ENCODE peak calls at places on chromosomes 3 and 15, in five cellular contexts. A is AG10803, H is HL-60, I is GM23338, S is AG09309. G is an unnamed sample.

GRCh38 chr15:68209735-68210408 is 4.7 kb upstream of the CALML4 start:
- DNase-seq in I (no peak), H (no peak), S (no peak), A (no peak), G (peak)

GRCh38 chr3:52084954-52085730 is 28.8 kb upstream of the DUSP7 start:
- DNase-seq in A (no peak), I (peak), H (no peak), S (no peak), G (no peak)

GRCh38 chr15:48076454-48076853 is 44.3 kb upstream of the SLC24A5 start:
- DNase-seq in A (no peak), I (no peak), H (no peak), S (no peak), G (no peak)

GRCh38 chr3:152148579-152148978 is 120.2 kb upstream of the MBNL1 start:
- DNase-seq in I (peak), A (no peak), H (no peak), S (no peak), G (no peak)

GRCh38 chr3:89116486-89116885 is 9.1 kb downstream of the EPHA3 start:
- DNase-seq in S (no peak), I (no peak), H (no peak), A (peak), G (no peak)

GRCh38 chr15:67826717-67827560 is 1.6 kb downstream of the SKOR1 start:
- DNase-seq in H (no peak), S (no peak), A (no peak), I (peak), G (no peak)

GRCh38 chr15:63509933-63510547 is 5.6 kb downstream of the USP3 start:
- DNase-seq in I (no peak), S (no peak), H (no peak), A (peak), G (no peak)

GRCh38 chr3:196792771-196793170 is 53.1 kb downstream of the PAK2 start:
- DNase-seq in H (no peak), I (no peak), S (no peak), A (peak), G (no peak)

GRCh38 chr3:9792405-9793160 is at the start of the genes ARPC4 and TADA3:
- DNase-seq in A (peak), H (peak), S (peak), I (peak), G (peak)

GRCh38 chr15:96889734-96890480 is 559.4 kb downstream of the NR2F2 start:
- DNase-seq in S (no peak), I (no peak), H (no peak), A (no peak), G (no peak)

GRCh38 chr15:77748078-77749064 is 115.7 kb upstream of the LINGO1 start:
- DNase-seq in A (no peak), S (no peak), H (no peak), I (peak), G (no peak)

GRCh38 chr3:107670991-107671390 is 148.2 kb downstream of the BBX start:
- DNase-seq in H (no peak), S (no peak), A (peak), I (no peak), G (no peak)

GRCh38 chr3:10783360-10784346 is 32.4 kb upstream of the SLC6A11 start:
- DNase-seq in S (no peak), H (no peak), I (peak), A (peak), G (no peak)

GRCh38 chr15:80464952-80465645 is 60.9 kb downstream of the ARNT2 start:
- DNase-seq in A (no peak), H (no peak), S (no peak), I (no peak), G (no peak)

GRCh38 chr15:101059381-101060341 is 140.5 kb downstream of the LRRK1 start:
- DNase-seq in I (no peak), A (no peak), H (no peak), S (no peak), G (no peak)

GRCh38 chr15:69484837-69485236 is 32.2 kb downstream of the RPLP1 start:
- DNase-seq in S (no peak), A (no peak), I (no peak), H (no peak), G (no peak)

GRCh38 chr3:56782215-56782614 is 19.5 kb downstream of the ARHGEF3 start:
- DNase-seq in H (no peak), S (no peak), A (no peak), I (no peak), G (no peak)

DNA sequence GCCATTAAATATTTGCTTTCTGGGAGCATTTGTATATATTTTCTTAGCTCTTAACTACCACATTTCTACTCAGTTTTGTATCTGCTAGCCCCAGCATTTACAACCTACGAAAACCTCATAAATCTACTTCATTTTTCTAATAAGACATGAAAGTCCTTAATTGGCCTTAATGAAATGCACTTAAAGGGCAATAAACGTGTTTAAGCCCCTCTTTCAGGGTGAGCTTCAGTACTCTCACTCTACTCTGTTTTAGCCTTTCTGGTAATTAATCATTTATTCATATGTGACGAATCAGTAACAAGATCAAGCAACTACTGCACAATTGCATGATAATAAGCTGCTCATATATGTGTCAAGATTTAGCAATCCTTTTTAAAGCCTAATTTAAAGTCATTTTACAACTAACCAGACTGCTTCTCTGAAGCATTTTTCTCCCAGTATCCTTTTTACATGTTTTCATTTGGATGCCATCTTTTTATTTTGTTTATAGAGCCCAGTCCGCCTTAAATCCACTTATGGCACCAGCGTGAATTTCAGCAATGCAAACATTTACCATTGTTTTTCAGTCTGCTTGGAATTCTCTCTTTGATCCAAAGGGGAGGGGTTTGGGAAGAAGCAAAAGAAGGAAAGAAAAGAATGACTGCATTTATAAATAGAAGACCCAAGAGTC is 230.6 kb upstream of the TBC1D5 start:
- DNase-seq in H (no peak), S (no peak), A (no peak), I (no peak), G (no peak)
- TF ChIP-seq CTCF in H (no peak), S (no peak), A (no peak), I (no peak), G (no peak)

DNA sequence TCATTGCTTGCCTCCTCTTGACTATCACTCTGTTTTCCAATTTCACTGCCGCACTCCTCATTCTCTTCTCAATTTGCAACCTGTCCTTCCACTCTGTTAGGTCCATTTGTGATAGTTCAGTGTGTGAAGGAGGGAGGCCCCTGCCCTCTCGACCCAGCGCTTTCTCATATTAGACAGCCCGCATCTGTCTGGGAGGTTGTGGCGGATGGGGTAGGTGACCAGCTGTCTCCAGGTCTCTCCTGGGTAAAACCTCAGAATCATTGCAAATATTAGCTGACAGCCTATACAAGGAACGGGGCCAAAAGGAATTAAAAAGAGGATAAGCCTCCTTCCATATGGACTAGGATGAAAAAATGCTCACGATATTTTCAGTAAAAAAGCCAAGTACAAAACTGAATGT is 358.3 kb downstream of the SHQ1 start:
- DNase-seq in I (no peak), S (no peak), H (no peak), A (no peak), G (no peak)
- H3K4me3 ChIP-seq in I (no peak), S (no peak), H (no peak), A (no peak), G (no peak)

GRCh38 chr15:73015493-73015892 is 36.8 kb upstream of the NEO1 start:
- DNase-seq in A (no peak), I (peak), H (no peak), S (no peak), G (no peak)
- TF ChIP-seq CTCF in A (no peak), I (peak), H (no peak), S (no peak), G (peak)

GRCh38 chr3:185932213-185932612 is 5.6 kb downstream of the TRA2B start:
- DNase-seq in H (no peak), A (no peak), S (no peak), I (no peak), G (no peak)
- H3K4me3 ChIP-seq in H (peak), A (peak), S (no peak), I (peak), G (peak)

GRCh38 chr3:127848131-127849129 is 26.1 kb upstream of the MGLL start:
- DNase-seq in H (no peak), I (peak), A (peak), S (no peak), G (no peak)
- TF ChIP-seq CTCF in H (no peak), I (no peak), A (peak), S (no peak), G (no peak)

GRCh38 chr3:135865085-135865484 is 100.4 kb upstream of the PPP2R3A start:
- DNase-seq in S (no peak), H (no peak), I (no peak), A (peak), G (no peak)
- H3K4me3 ChIP-seq in S (no peak), H (no peak), I (no peak), A (no peak), G (no peak)

DNA sequence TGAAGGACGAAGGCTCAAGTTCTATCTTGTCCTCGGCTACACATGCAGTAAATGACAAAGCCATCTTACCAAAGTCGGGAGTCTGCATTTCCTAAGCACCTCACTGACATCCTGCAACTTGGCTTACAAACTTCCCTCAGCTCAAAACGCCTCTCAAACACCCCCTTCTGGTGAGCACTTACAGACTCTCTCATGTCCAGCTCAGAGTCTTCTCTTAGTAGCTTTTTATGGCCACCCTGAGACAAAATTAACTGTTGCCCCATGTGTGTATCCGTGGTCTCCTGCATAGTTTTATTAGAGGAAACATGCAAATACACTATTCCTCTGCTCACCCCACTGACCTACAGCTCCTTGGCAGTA is 819.7 kb downstream of the FHIT start:
- DNase-seq in A (peak), S (no peak), I (peak), H (no peak), G (no peak)
- TF ChIP-seq CTCF in A (peak), S (peak), I (peak), H (no peak), G (no peak)

DNA sequence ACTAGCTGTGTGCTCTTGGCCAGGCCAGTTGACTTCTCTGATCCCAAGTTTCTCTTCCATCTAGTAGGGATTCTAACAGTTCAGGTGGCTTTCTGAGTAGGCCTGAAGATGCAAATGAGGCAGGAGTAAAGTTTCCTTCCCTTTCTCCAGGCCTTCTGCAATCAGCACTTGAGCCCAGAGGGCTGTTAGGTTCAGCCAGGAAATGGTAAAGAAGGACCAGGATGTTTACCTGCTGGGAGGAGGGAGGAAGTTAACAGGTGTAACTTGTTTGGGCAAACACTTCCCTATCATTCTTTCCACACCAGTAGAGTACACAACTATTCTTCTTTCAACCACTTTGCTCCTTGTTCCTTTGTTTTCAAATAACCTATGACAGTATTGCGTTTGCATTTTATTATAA is 13.3 kb upstream of the TNFSF10 start:
- DNase-seq in I (peak), H (no peak), A (no peak), S (no peak), G (no peak)
- H3K4me3 ChIP-seq in I (no peak), H (no peak), A (no peak), S (no peak), G (no peak)

GRCh38 chr3:150749218-150749617 is 13.8 kb downstream of the SIAH2 start:
- DNase-seq in I (no peak), H (no peak), A (no peak), S (no peak), G (no peak)

GRCh38 chr3:150745832-150746231 is 17.1 kb downstream of the SIAH2 start:
- DNase-seq in S (no peak), A (no peak), I (no peak), H (no peak), G (no peak)

GRCh38 chr3:150748648-150749047 is 14.3 kb downstream of the SIAH2 start:
- DNase-seq in A (no peak), I (no peak), H (no peak), S (no peak), G (no peak)

GRCh38 chr3:150747909-150748568 is 14.9 kb downstream of the SIAH2 start:
- DNase-seq in S (no peak), I (no peak), H (no peak), A (peak), G (no peak)

GRCh38 chr3:150746791-150747590 is 16.0 kb downstream of the SIAH2 start:
- DNase-seq in H (no peak), A (no peak), I (no peak), S (no peak), G (no peak)
- TF ChIP-seq CTCF in H (no peak), A (no peak), I (no peak), S (no peak), G (no peak)

G was measured in GM12864.